ENCODE peak calls at places on chromosomes 2 and 18, in five cellular contexts. O, A, P, E and Z are unnamed samples.

GRCh38 chr2:37471994-37472393 is 127.6 kb downstream of the QPCT start:
- DNase-seq in O (peak; percentile 33), A (no peak), E (no peak), P (peak; percentile 93), Z (no peak)

GRCh38 chr2:36530178-36530982 is 67.6 kb downstream of the FEZ2 start:
- DNase-seq in E (no peak), A (no peak), P (peak; percentile 77), O (no peak), Z (peak; percentile 43)

GRCh38 chr2:31812051-31812798 is 198.6 kb downstream of the MEMO1 start:
- DNase-seq in A (no peak), P (no peak), E (no peak), O (no peak), Z (no peak)

GRCh38 chr2:112275314-112275886 is at the start of gene ZC3H6:
- DNase-seq in P (peak; percentile 99), O (peak; percentile 97), E (peak; percentile 99), A (peak; percentile 98), Z (peak; percentile 96)

GRCh38 chr2:159506764-159507406 is 109.5 kb downstream of the BAZ2B start:
- DNase-seq in A (no peak), E (no peak), O (no peak), P (peak; percentile 1), Z (no peak)

GRCh38 chr2:165193178-165193777 is 10.6 kb downstream of the SCN3A start:
- DNase-seq in A (no peak), P (no peak), O (no peak), E (no peak), Z (no peak)

GRCh38 chr2:207902822-207903221 is 122.5 kb downstream of the PLEKHM3 start:
- DNase-seq in O (no peak), E (no peak), P (peak; percentile 9), A (no peak), Z (no peak)

GRCh38 chr18:9787716-9788115 is 79.6 kb downstream of the RAB31 start:
- DNase-seq in P (peak; percentile 58), E (no peak), O (no peak), A (no peak), Z (no peak)

GRCh38 chr2:175684466-175684865 is 317.6 kb downstream of the LNPK start:
- DNase-seq in P (no peak), A (no peak), O (no peak), E (no peak), Z (no peak)

GRCh38 chr2:239734436-239735005 is 290.6 kb downstream of the NDUFA10 start:
- DNase-seq in O (no peak), P (no peak), E (peak; percentile 23), A (no peak), Z (no peak)

GRCh38 chr2:128563348-128563687 is 244.7 kb upstream of the HS6ST1 start:
- DNase-seq in E (peak; percentile 86), P (peak; percentile 96), O (peak; percentile 91), A (peak; percentile 36), Z (peak; percentile 96)

GRCh38 chr2:43312751-43313641 is 86.6 kb upstream of the ZFP36L2 start:
- DNase-seq in E (no peak), A (no peak), P (peak; percentile 63), O (peak; percentile 56), Z (peak; percentile 55)

GRCh38 chr2:12557688-12558087 is 159.0 kb upstream of the TRIB2 start:
- DNase-seq in E (no peak), A (no peak), P (no peak), O (no peak), Z (no peak)

GRCh38 chr18:60202702-60203101 is 169.9 kb downstream of the MC4R start:
- DNase-seq in A (no peak), P (no peak), E (no peak), O (no peak), Z (no peak)

GRCh38 chr2:73111300-73112025 is 1.3 kb downstream of the RAB11FIP5 start:
- DNase-seq in P (no peak), E (peak; percentile 80), O (no peak), A (no peak), Z (no peak)

GRCh38 chr18:8106603-8107002 is 502.6 kb upstream of the RAB12 start:
- DNase-seq in O (no peak), A (no peak), E (no peak), P (no peak), Z (no peak)

GRCh38 chr2:16215892-16216554 is 275.7 kb downstream of the MYCN start:
- DNase-seq in O (no peak), A (no peak), E (no peak), P (no peak), Z (peak; percentile 6)

GRCh38 chr2:59874971-59875755 is 678.3 kb downstream of the BCL11A start:
- DNase-seq in A (no peak), E (no peak), P (no peak), O (no peak), Z (no peak)

GRCh38 chr2:148552675-148553331 is 91.7 kb upstream of the EPC2 start:
- DNase-seq in P (no peak), A (no peak), E (no peak), O (no peak), Z (no peak)

GRCh38 chr2:122713800-122714199 is 958.3 kb downstream of the TSN start:
- DNase-seq in P (no peak), E (no peak), A (no peak), O (no peak), Z (no peak)

GRCh38 chr2:240518981-240519380 is 38.8 kb downstream of the ANKMY1 start:
- DNase-seq in P (no peak), O (no peak), E (no peak), A (no peak), Z (no peak)

GRCh38 chr18:67636597-67637385 is 120.3 kb upstream of the DSEL start:
- DNase-seq in P (no peak), E (no peak), O (no peak), A (no peak), Z (no peak)

GRCh38 chr2:79723830-79724229 is 211.0 kb downstream of the CTNNA2 start:
- DNase-seq in A (no peak), P (peak; percentile 99), E (no peak), O (peak; percentile 96), Z (peak; percentile 88)

GRCh38 chr2:39223909-39224308 is 19.9 kb downstream of the CDKL4 start:
- DNase-seq in P (no peak), A (no peak), E (no peak), O (no peak), Z (no peak)

GRCh38 chr18:79479114-79479760 is 83.5 kb downstream of the NFATC1 start:
- DNase-seq in A (no peak), P (no peak), O (no peak), E (peak; percentile 14), Z (no peak)

GRCh38 chr2:32626591-32627221 is 1.1 kb upstream of the TTC27 start:
- DNase-seq in A (no peak), O (no peak), E (no peak), P (no peak), Z (no peak)

GRCh38 chr2:239455436-239456203 is 54.8 kb upstream of the HDAC4 start:
- DNase-seq in P (no peak), O (no peak), A (no peak), E (peak; percentile 4), Z (no peak)

GRCh38 chr2:121866789-121867188 is 111.3 kb downstream of the TSN start:
- DNase-seq in O (no peak), A (no peak), E (no peak), P (peak; percentile 51), Z (no peak)

GRCh38 chr2:9552491-9553178 is 3.0 kb downstream of the ADAM17 start:
- DNase-seq in E (no peak), P (peak; percentile 85), A (no peak), O (peak; percentile 36), Z (peak; percentile 53)
- H3K4me3 ChIP-seq in E (no peak overlapping the region), P (no peak overlapping the region), A (no peak overlapping the region), O (no peak overlapping the region), Z (no peak overlapping the region)

GRCh38 chr2:215429424-215429823 is 6.4 kb downstream of the FN1 start:
- DNase-seq in A (no peak), E (no peak), P (peak; percentile 20), O (no peak), Z (no peak)
- H3K4me3 ChIP-seq in A (no peak overlapping the region), E (no peak overlapping the region), P (peak overlapping the region; percentile 89), O (no peak overlapping the region), Z (peak overlapping the region; percentile 58)

GRCh38 chr18:48545690-48546365 is 7.0 kb downstream of the CTIF start:
- DNase-seq in A (no peak), O (no peak), E (peak; percentile 80), P (peak; percentile 88), Z (no peak)
- H3K4me3 ChIP-seq in A (no peak overlapping the region), O (peak overlapping the region; percentile 25), E (no peak overlapping the region), P (peak overlapping the region; percentile 0), Z (no peak overlapping the region)

GRCh38 chr2:189659734-189660133 is 1.5 kb upstream of the ASNSD1 start:
- DNase-seq in P (no peak), A (no peak), E (no peak), O (no peak), Z (no peak)

GRCh38 chr2:189661957-189662321 is 680 bp downstream of the ASNSD1 start:
- DNase-seq in A (no peak), E (no peak), O (no peak), P (no peak), Z (no peak)

GRCh38 chr2:189660803-189661147 is 484 bp upstream of the ASNSD1 start:
- DNase-seq in E (no peak), A (no peak), P (no peak), O (no peak), Z (no peak)

GRCh38 chr2:189661148-189661956 is at the start of gene ASNSD1:
- DNase-seq in P (peak; percentile 100), O (peak; percentile 100), E (peak; percentile 100), A (peak; percentile 97), Z (peak; percentile 98)

GRCh38 chr2:189662674-189663226 is 1.5 kb downstream of the ASNSD1 start:
- DNase-seq in P (no peak), O (no peak), E (no peak), A (no peak), Z (no peak)
- H3K4me3 ChIP-seq in P (peak overlapping the region; percentile 99), O (peak overlapping the region; percentile 100), E (peak overlapping the region; percentile 82), A (peak overlapping the region; percentile 82), Z (peak overlapping the region; percentile 99)